ENCODE peak calls at places on chromosomes 13 and 19, in five cellular contexts. D is osteoblast; E is kidney tubule cell; S is stimulated activated CD4-positive, alpha-beta T cell treated with anti-CD3 and anti-CD28 coated beads, Interleukin-2, amount 100 ng/mL, for 48 hours; I is NCI-H748 treated with DMSO at 0.1 percent for 48 hours. V is an unnamed sample.

GRCh38 chr19:10852098-10852800 is 4.0 kb downstream of the C19orf38 start:
- DNase-seq in I (no peak), S (no peak), D (peak), E (peak), V (peak)

GRCh38 chr19:44576843-44577565 is 36.4 kb upstream of the IGSF23 start:
- DNase-seq in I (peak), D (no peak), E (peak), S (no peak), V (peak)

GRCh38 chr19:14073925-14074838 is 1.6 kb downstream of the MISP3 start:
- DNase-seq in D (peak), E (no peak), S (peak), I (peak), V (peak)

GRCh38 chr13:23086951-23087350 is 93.8 kb upstream of the SGCG start:
- DNase-seq in S (no peak), I (no peak), D (no peak), E (no peak), V (no peak)

GRCh38 chr13:113239357-113239756 is 29.9 kb downstream of the CUL4A start:
- DNase-seq in S (no peak), I (no peak), E (no peak), D (no peak), V (no peak)

GRCh38 chr13:93687261-93687660 is 460.7 kb downstream of the GPC6 start:
- DNase-seq in S (no peak), D (no peak), E (no peak), I (no peak), V (no peak)

GRCh38 chr19:17058236-17058635 is 17.0 kb downstream of the HAUS8 start:
- DNase-seq in D (peak), E (peak), I (no peak), S (no peak), V (no peak)

GRCh38 chr13:48741377-48741776 is 87.6 kb downstream of the CYSLTR2 start:
- DNase-seq in S (no peak), E (no peak), I (no peak), D (no peak), V (no peak)

GRCh38 chr19:35261356-35262100 is 7.2 kb upstream of the USF2 start:
- DNase-seq in E (no peak), S (no peak), I (no peak), D (peak), V (no peak)

GRCh38 chr13:31880849-31881494 is 141.6 kb downstream of the RXFP2 start:
- DNase-seq in D (no peak), I (no peak), S (no peak), E (no peak), V (no peak)

GRCh38 chr13:113169277-113170272 is 11.1 kb downstream of the PROZ start:
- DNase-seq in E (no peak), S (no peak), D (peak), I (peak), V (peak)

GRCh38 chr13:33276581-33276980 is 9.0 kb downstream of the STARD13 start:
- DNase-seq in S (no peak), E (peak), D (no peak), I (no peak), V (no peak)

GRCh38 chr19:21439372-21439771 is 42.4 kb downstream of the ZNF493 start:
- DNase-seq in S (no peak), E (no peak), I (no peak), D (peak), V (no peak)

GRCh38 chr19:5632657-5633056 is 9.8 kb downstream of the SAFB start:
- DNase-seq in E (no peak), D (no peak), I (no peak), S (no peak), V (no peak)

GRCh38 chr19:14434157-14434501 is 1.0 kb downstream of the PKN1 start:
- DNase-seq in E (peak), I (no peak), D (no peak), S (no peak), V (no peak)

GRCh38 chr19:9528757-9529336 is 9.6 kb downstream of the ZNF426 start:
- DNase-seq in I (no peak), D (no peak), E (no peak), S (no peak), V (no peak)

GRCh38 chr13:113146750-113147149 is 11.7 kb upstream of the PROZ start:
- DNase-seq in D (peak), I (no peak), E (no peak), S (no peak), V (no peak)

GRCh38 chr19:38386968-38387549 is 775 bp downstream of the GGN start:
- DNase-seq in D (peak), I (no peak), S (no peak), E (no peak), V (no peak)